ENCODE peak calls at places on chromosomes 7 and 10, in nine cellular contexts. L, W, H, S, V, X, A, O and U are unnamed samples.

GRCh38 chr10:102628451-102628911 is 15.8 kb upstream of the TRIM8 start:
- DNase-seq in L (no peak), W (peak; percentile 56), H (no peak), S (no peak), V (peak; percentile 59), X (no peak), A (no peak), O (no peak), U (peak; percentile 90)

GRCh38 chr7:51213618-51214017 is 103.0 kb downstream of the COBL start:
- DNase-seq in L (no peak), W (no peak), H (no peak), S (no peak), V (no peak), X (no peak), A (no peak), O (no peak), U (no peak)

GRCh38 chr7:33251261-33251660 is 121.9 kb downstream of the BBS9 start:
- DNase-seq in L (peak; percentile 35), W (peak; percentile 13), H (no peak), S (no peak), V (no peak), X (no peak), A (no peak), O (no peak), U (no peak)

GRCh38 chr7:7183061-7183832 is 903 bp downstream of the C1GALT1 start:
- DNase-seq in L (no peak), W (peak; percentile 47), H (peak; percentile 48), S (peak; percentile 51), V (peak; percentile 66), X (peak; percentile 44), A (peak; percentile 26), O (peak; percentile 42), U (peak; percentile 78)

GRCh38 chr7:55425141-55425752 is 60.1 kb downstream of the LANCL2 start:
- DNase-seq in L (no peak), W (no peak), H (no peak), S (no peak), V (no peak), X (no peak), A (no peak), O (no peak), U (no peak)

GRCh38 chr7:8176370-8177081 is 85.4 kb downstream of the ICA1 start:
- DNase-seq in L (no peak), W (no peak), H (no peak), S (no peak), V (peak; percentile 22), X (peak; percentile 24), A (peak; percentile 22), O (no peak), U (no peak)

GRCh38 chr10:97321807-97322195 is 2.7 kb downstream of the FRAT1 start:
- DNase-seq in L (no peak), W (no peak), H (no peak), S (no peak), V (peak; percentile 41), X (peak; percentile 20), A (no peak), O (peak; percentile 73), U (no peak)

GRCh38 chr10:33087922-33088321 is 129.9 kb upstream of the ITGB1 start:
- DNase-seq in L (peak; percentile 14), W (no peak), H (no peak), S (no peak), V (no peak), X (no peak), A (no peak), O (no peak), U (no peak)

GRCh38 chr7:55104123-55104522 is 85.3 kb downstream of the EGFR start:
- DNase-seq in L (no peak), W (no peak), H (no peak), S (no peak), V (no peak), X (no peak), A (no peak), O (no peak), U (no peak)

GRCh38 chr7:26317211-26317610 is 25.5 kb downstream of the SNX10 start:
- DNase-seq in L (no peak), W (no peak), H (no peak), S (no peak), V (no peak), X (no peak), A (no peak), O (no peak), U (no peak)